ENCODE peak calls at places on chromosomes 3 and 15, in seven cellular contexts. One of them, this sample, is unnamed.
A peak's percentile ranks its signal among the peaks of the same experiment; 100 is the strongest.

GRCh38 chr15:29550834-29551465 is 271.3 kb downstream of the TJP1 start:
- DNase-seq in HT-29: no peak
- DNase-seq in activated CD4-positive, alpha-beta T cell treated with anti-CD3 and anti-CD28 coated beads for 24 hours: no peak
- DNase-seq in GM03348: no peak
- DNase-seq in AG09309: no peak
- DNase-seq in uterus: no peak
- DNase-seq in HL-60: no peak
- DNase-seq in this sample: no peak

GRCh38 chr3:70926835-70927234 is 614.4 kb upstream of the MDFIC2 start:
- DNase-seq in AG09309: no peak
- DNase-seq in uterus: no peak
- DNase-seq in activated CD4-positive, alpha-beta T cell treated with anti-CD3 and anti-CD28 coated beads for 24 hours: no peak
- DNase-seq in HT-29: no peak
- DNase-seq in GM03348: no peak
- DNase-seq in HL-60: no peak
- DNase-seq in this sample: no peak

GRCh38 chr3:69739204-69740102 is at the start of gene MITF:
- DNase-seq in GM03348: peak; percentile 96
- DNase-seq in HL-60: peak; percentile 62
- DNase-seq in uterus: peak; percentile 92
- DNase-seq in activated CD4-positive, alpha-beta T cell treated with anti-CD3 and anti-CD28 coated beads for 24 hours: peak; percentile 41
- DNase-seq in HT-29: peak; percentile 72
- DNase-seq in AG09309: peak; percentile 59
- DNase-seq in this sample: no peak

GRCh38 chr3:71370467-71370866 is 213.1 kb downstream of the FOXP1 start:
- DNase-seq in uterus: no peak
- DNase-seq in GM03348: no peak
- DNase-seq in HL-60: no peak
- DNase-seq in activated CD4-positive, alpha-beta T cell treated with anti-CD3 and anti-CD28 coated beads for 24 hours: no peak
- DNase-seq in AG09309: no peak
- DNase-seq in HT-29: no peak
- DNase-seq in this sample: no peak

GRCh38 chr3:184352897-184353545 is 8.4 kb downstream of the CLCN2 start:
- DNase-seq in GM03348: no peak
- DNase-seq in activated CD4-positive, alpha-beta T cell treated with anti-CD3 and anti-CD28 coated beads for 24 hours: no peak
- DNase-seq in HT-29: no peak
- DNase-seq in uterus: no peak
- DNase-seq in HL-60: no peak
- DNase-seq in AG09309: no peak
- DNase-seq in this sample: no peak

GRCh38 chr3:14369675-14370669 is 32.4 kb upstream of the SLC6A6 start:
- DNase-seq in activated CD4-positive, alpha-beta T cell treated with anti-CD3 and anti-CD28 coated beads for 24 hours: no peak
- DNase-seq in GM03348: no peak
- DNase-seq in uterus: no peak
- DNase-seq in HT-29: peak; percentile 87
- DNase-seq in HL-60: no peak
- DNase-seq in AG09309: no peak
- DNase-seq in this sample: no peak

GRCh38 chr15:32646304-32646703 is 4.8 kb downstream of the SCG5 start:
- DNase-seq in HT-29: no peak
- DNase-seq in HL-60: no peak
- DNase-seq in uterus: no peak
- DNase-seq in GM03348: no peak
- DNase-seq in activated CD4-positive, alpha-beta T cell treated with anti-CD3 and anti-CD28 coated beads for 24 hours: no peak
- DNase-seq in AG09309: no peak
- DNase-seq in this sample: no peak

GRCh38 chr3:113985526-113985925 is 37.7 kb downstream of the ZDHHC23 start:
- DNase-seq in HT-29: no peak
- DNase-seq in activated CD4-positive, alpha-beta T cell treated with anti-CD3 and anti-CD28 coated beads for 24 hours: no peak
- DNase-seq in uterus: no peak
- DNase-seq in GM03348: no peak
- DNase-seq in HL-60: no peak
- DNase-seq in AG09309: no peak
- DNase-seq in this sample: no peak

GRCh38 chr3:12991481-12991837 is 81.8 kb downstream of the IQSEC1 start:
- DNase-seq in HT-29: no peak
- DNase-seq in HL-60: no peak
- DNase-seq in AG09309: no peak
- DNase-seq in GM03348: no peak
- DNase-seq in activated CD4-positive, alpha-beta T cell treated with anti-CD3 and anti-CD28 coated beads for 24 hours: no peak
- DNase-seq in uterus: no peak
- DNase-seq in this sample: no peak

GRCh38 chr3:123054422-123054821 is 12.4 kb upstream of the PDIA5 start:
- DNase-seq in AG09309: no peak
- DNase-seq in GM03348: no peak
- DNase-seq in HL-60: no peak
- DNase-seq in activated CD4-positive, alpha-beta T cell treated with anti-CD3 and anti-CD28 coated beads for 24 hours: no peak
- DNase-seq in uterus: no peak
- DNase-seq in HT-29: no peak
- DNase-seq in this sample: no peak

GRCh38 chr3:16140116-16140893 is 34.2 kb upstream of the GALNT15 start:
- DNase-seq in AG09309: no peak
- DNase-seq in activated CD4-positive, alpha-beta T cell treated with anti-CD3 and anti-CD28 coated beads for 24 hours: no peak
- DNase-seq in HL-60: no peak
- DNase-seq in HT-29: no peak
- DNase-seq in uterus: no peak
- DNase-seq in GM03348: peak; percentile 58
- DNase-seq in this sample: peak; percentile 43

GRCh38 chr15:57444877-57445513 is 68.7 kb downstream of the CGNL1 start:
- DNase-seq in activated CD4-positive, alpha-beta T cell treated with anti-CD3 and anti-CD28 coated beads for 24 hours: no peak
- DNase-seq in HT-29: no peak
- DNase-seq in uterus: no peak
- DNase-seq in HL-60: no peak
- DNase-seq in AG09309: no peak
- DNase-seq in GM03348: no peak
- DNase-seq in this sample: no peak

GRCh38 chr3:34619990-34620389 is 821.6 kb downstream of the PDCD6IP start:
- DNase-seq in uterus: no peak
- DNase-seq in activated CD4-positive, alpha-beta T cell treated with anti-CD3 and anti-CD28 coated beads for 24 hours: no peak
- DNase-seq in HL-60: no peak
- DNase-seq in HT-29: no peak
- DNase-seq in AG09309: no peak
- DNase-seq in GM03348: no peak
- DNase-seq in this sample: no peak

GRCh38 chr3:133979553-133979952 is 50.2 kb downstream of the SLCO2A1 start:
- DNase-seq in uterus: no peak
- DNase-seq in HT-29: no peak
- DNase-seq in HL-60: no peak
- DNase-seq in activated CD4-positive, alpha-beta T cell treated with anti-CD3 and anti-CD28 coated beads for 24 hours: no peak
- DNase-seq in GM03348: no peak
- DNase-seq in AG09309: no peak
- DNase-seq in this sample: no peak

GRCh38 chr3:134796313-134797079 is 1.4 kb downstream of the EPHB1 start:
- DNase-seq in uterus: no peak
- DNase-seq in AG09309: no peak
- DNase-seq in activated CD4-positive, alpha-beta T cell treated with anti-CD3 and anti-CD28 coated beads for 24 hours: no peak
- DNase-seq in GM03348: peak; percentile 46
- DNase-seq in HT-29: no peak
- DNase-seq in HL-60: no peak
- DNase-seq in this sample: no peak

GRCh38 chr3:41716391-41716910 is 245.5 kb downstream of the ULK4 start:
- DNase-seq in HT-29: peak; percentile 6
- DNase-seq in uterus: no peak
- DNase-seq in GM03348: peak; percentile 35
- DNase-seq in AG09309: no peak
- DNase-seq in HL-60: no peak
- DNase-seq in activated CD4-positive, alpha-beta T cell treated with anti-CD3 and anti-CD28 coated beads for 24 hours: no peak
- DNase-seq in this sample: no peak

GRCh38 chr15:63044645-63045437 is 2.3 kb downstream of the TPM1 start:
- DNase-seq in uterus: peak; percentile 50
- DNase-seq in HL-60: no peak
- DNase-seq in GM03348: peak; percentile 63
- DNase-seq in HT-29: no peak
- DNase-seq in AG09309: no peak
- DNase-seq in activated CD4-positive, alpha-beta T cell treated with anti-CD3 and anti-CD28 coated beads for 24 hours: no peak
- DNase-seq in this sample: no peak

GRCh38 chr3:69080233-69080644 is at the start of gene UBA3:
- DNase-seq in uterus: peak; percentile 88
- DNase-seq in activated CD4-positive, alpha-beta T cell treated with anti-CD3 and anti-CD28 coated beads for 24 hours: peak; percentile 92
- DNase-seq in AG09309: no peak
- DNase-seq in HT-29: peak; percentile 71
- DNase-seq in GM03348: peak; percentile 95
- DNase-seq in HL-60: peak; percentile 57
- DNase-seq in this sample: peak; percentile 40

GRCh38 chr3:102225407-102226132 is 209.2 kb upstream of the ZPLD1 start:
- DNase-seq in GM03348: peak; percentile 62
- DNase-seq in HT-29: peak; percentile 92
- DNase-seq in activated CD4-positive, alpha-beta T cell treated with anti-CD3 and anti-CD28 coated beads for 24 hours: no peak
- DNase-seq in AG09309: peak; percentile 45
- DNase-seq in uterus: no peak
- DNase-seq in HL-60: no peak
- DNase-seq in this sample: peak; percentile 59

GRCh38 chr15:60184579-60184978 is 180.5 kb downstream of the FOXB1 start:
- DNase-seq in activated CD4-positive, alpha-beta T cell treated with anti-CD3 and anti-CD28 coated beads for 24 hours: no peak
- DNase-seq in HL-60: no peak
- DNase-seq in uterus: no peak
- DNase-seq in GM03348: no peak
- DNase-seq in HT-29: no peak
- DNase-seq in AG09309: no peak
- DNase-seq in this sample: peak; percentile 11